ENCODE peak calls at places on chromosomes 4 and X, in six cellular contexts. One of them, this sample, is unnamed.

GRCh38 chr4:106996490-106996889 is 39.6 kb downstream of the DKK2 start:
- DNase-seq in upper lobe of left lung: no peak
- DNase-seq in A549: no peak
- DNase-seq in endothelial cell of umbilical vein: no peak
- DNase-seq in Peyer's patch: no peak
- DNase-seq in right lobe of liver: no peak
- DNase-seq in this sample: no peak

GRCh38 chr4:61275214-61275613 is 75.1 kb downstream of the ADGRL3 start:
- DNase-seq in right lobe of liver: no peak
- DNase-seq in A549: no peak
- DNase-seq in endothelial cell of umbilical vein: no peak
- DNase-seq in upper lobe of left lung: no peak
- DNase-seq in Peyer's patch: no peak
- DNase-seq in this sample: no peak

GRCh38 chr4:158170691-158171455 is 2.0 kb downstream of the GASK1B start:
- DNase-seq in upper lobe of left lung: peak; percentile 73
- DNase-seq in Peyer's patch: peak; percentile 88
- DNase-seq in right lobe of liver: peak; percentile 69
- DNase-seq in endothelial cell of umbilical vein: peak; percentile 89
- DNase-seq in A549: no peak
- DNase-seq in this sample: no peak

GRCh38 chrX:21691512-21692018 is 33.4 kb upstream of the KLHL34 start:
- DNase-seq in upper lobe of left lung: no peak
- DNase-seq in Peyer's patch: no peak
- DNase-seq in endothelial cell of umbilical vein: no peak
- DNase-seq in A549: no peak
- DNase-seq in right lobe of liver: no peak
- DNase-seq in this sample: no peak

GRCh38 chr4:5711479-5712184 is 631 bp downstream of the EVC start:
- DNase-seq in upper lobe of left lung: no peak
- DNase-seq in A549: peak; percentile 55
- DNase-seq in right lobe of liver: no peak
- DNase-seq in endothelial cell of umbilical vein: peak; percentile 43
- DNase-seq in Peyer's patch: no peak
- DNase-seq in this sample: no peak

GRCh38 chr4:15436515-15436914 is 8.7 kb downstream of the C1QTNF7 start:
- DNase-seq in endothelial cell of umbilical vein: peak; percentile 2
- DNase-seq in right lobe of liver: no peak
- DNase-seq in A549: no peak
- DNase-seq in upper lobe of left lung: no peak
- DNase-seq in Peyer's patch: no peak
- DNase-seq in this sample: no peak

GRCh38 chrX:95945528-95945927 is 739.1 kb upstream of the DIAPH2 start:
- DNase-seq in right lobe of liver: no peak
- DNase-seq in Peyer's patch: no peak
- DNase-seq in upper lobe of left lung: no peak
- DNase-seq in A549: no peak
- DNase-seq in endothelial cell of umbilical vein: peak; percentile 10
- DNase-seq in this sample: no peak

GRCh38 chr4:13933163-13933562 is 305.6 kb upstream of the BOD1L1 start:
- DNase-seq in A549: no peak
- DNase-seq in right lobe of liver: no peak
- DNase-seq in Peyer's patch: no peak
- DNase-seq in upper lobe of left lung: no peak
- DNase-seq in endothelial cell of umbilical vein: no peak
- DNase-seq in this sample: no peak

GRCh38 chrX:102765217-102765616 is 44.7 kb downstream of the GPRASP3 start:
- DNase-seq in Peyer's patch: no peak
- DNase-seq in endothelial cell of umbilical vein: peak; percentile 95
- DNase-seq in A549: peak; percentile 4
- DNase-seq in right lobe of liver: no peak
- DNase-seq in upper lobe of left lung: no peak
- DNase-seq in this sample: no peak

GRCh38 chr4:27081675-27082579 is 221.3 kb downstream of the STIM2 start:
- DNase-seq in endothelial cell of umbilical vein: no peak
- DNase-seq in upper lobe of left lung: no peak
- DNase-seq in A549: no peak
- DNase-seq in Peyer's patch: no peak
- DNase-seq in right lobe of liver: no peak
- DNase-seq in this sample: no peak

GRCh38 chr4:5980436-5981155 is 37.6 kb downstream of the C4orf50 start:
- DNase-seq in upper lobe of left lung: no peak
- DNase-seq in right lobe of liver: no peak
- DNase-seq in endothelial cell of umbilical vein: no peak
- DNase-seq in A549: peak; percentile 14
- DNase-seq in Peyer's patch: no peak
- DNase-seq in this sample: no peak

GRCh38 chr4:153497091-153497531 is 31.0 kb downstream of the TMEM131L start:
- DNase-seq in Peyer's patch: no peak
- DNase-seq in upper lobe of left lung: no peak
- DNase-seq in A549: peak; percentile 3
- DNase-seq in endothelial cell of umbilical vein: peak; percentile 43
- DNase-seq in right lobe of liver: no peak
- DNase-seq in this sample: no peak

GRCh38 chr4:113003841-113004240 is 45.6 kb upstream of the ANK2 start:
- DNase-seq in endothelial cell of umbilical vein: no peak
- DNase-seq in upper lobe of left lung: no peak
- DNase-seq in A549: no peak
- DNase-seq in Peyer's patch: no peak
- DNase-seq in right lobe of liver: no peak
- DNase-seq in this sample: no peak

GRCh38 chrX:34300871-34301270 is 168.8 kb upstream of the FAM47A start:
- DNase-seq in Peyer's patch: no peak
- DNase-seq in A549: peak; percentile 53
- DNase-seq in endothelial cell of umbilical vein: peak; percentile 69
- DNase-seq in right lobe of liver: no peak
- DNase-seq in upper lobe of left lung: no peak
- DNase-seq in this sample: no peak

GRCh38 chrX:40207626-40208025 is 109.9 kb upstream of the BCOR start:
- DNase-seq in A549: no peak
- DNase-seq in Peyer's patch: no peak
- DNase-seq in right lobe of liver: no peak
- DNase-seq in upper lobe of left lung: no peak
- DNase-seq in endothelial cell of umbilical vein: no peak
- DNase-seq in this sample: no peak

GRCh38 chrX:7941390-7942042 is 14.3 kb upstream of the PNPLA4 start:
- DNase-seq in Peyer's patch: no peak
- DNase-seq in A549: peak; percentile 11
- DNase-seq in endothelial cell of umbilical vein: peak; percentile 14
- DNase-seq in right lobe of liver: no peak
- DNase-seq in upper lobe of left lung: no peak
- DNase-seq in this sample: no peak

GRCh38 chr4:8915201-8916200 is 43.9 kb upstream of the HMX1 start:
- DNase-seq in upper lobe of left lung: peak; percentile 55
- DNase-seq in Peyer's patch: no peak
- DNase-seq in right lobe of liver: no peak
- DNase-seq in A549: no peak
- DNase-seq in endothelial cell of umbilical vein: no peak
- DNase-seq in this sample: peak; percentile 78

GRCh38 chr4:67684839-67685531 is 16.0 kb downstream of the UBA6 start:
- DNase-seq in A549: no peak
- DNase-seq in right lobe of liver: no peak
- DNase-seq in upper lobe of left lung: no peak
- DNase-seq in endothelial cell of umbilical vein: no peak
- DNase-seq in Peyer's patch: no peak
- DNase-seq in this sample: no peak

GRCh38 chrX:122094611-122095010 is 1047.2 kb downstream of the GLUD2 start:
- DNase-seq in A549: no peak
- DNase-seq in endothelial cell of umbilical vein: no peak
- DNase-seq in upper lobe of left lung: no peak
- DNase-seq in Peyer's patch: no peak
- DNase-seq in right lobe of liver: no peak
- DNase-seq in this sample: no peak

GRCh38 chr4:123652501-123652900 is 255.9 kb downstream of the SPRY1 start:
- DNase-seq in A549: no peak
- DNase-seq in Peyer's patch: no peak
- DNase-seq in upper lobe of left lung: no peak
- DNase-seq in right lobe of liver: no peak
- DNase-seq in endothelial cell of umbilical vein: peak; percentile 65
- DNase-seq in this sample: no peak
- H3K4me1 ChIP-seq in A549: peaks cover 25% of the 10 kb centered on the region
- H3K4me1 ChIP-seq in Peyer's patch: no peaks in the 10 kb centered on the region
- H3K4me1 ChIP-seq in upper lobe of left lung: peaks cover 13% of the 10 kb centered on the region
- H3K4me1 ChIP-seq in right lobe of liver: no peaks in the 10 kb centered on the region
- H3K4me1 ChIP-seq in endothelial cell of umbilical vein: no peaks in the 10 kb centered on the region
- H3K4me1 ChIP-seq in this sample: peaks cover 38% of the 10 kb centered on the region

GRCh38 chr4:185535818-185536729 is 767 bp upstream of the PDLIM3 start:
- DNase-seq in right lobe of liver: no peak
- DNase-seq in endothelial cell of umbilical vein: peak; percentile 17
- DNase-seq in A549: no peak
- DNase-seq in Peyer's patch: no peak
- DNase-seq in upper lobe of left lung: no peak
- DNase-seq in this sample: no peak

GRCh38 chr4:185532327-185532726 is 3.0 kb downstream of the PDLIM3 start:
- DNase-seq in endothelial cell of umbilical vein: no peak
- DNase-seq in Peyer's patch: no peak
- DNase-seq in right lobe of liver: no peak
- DNase-seq in upper lobe of left lung: no peak
- DNase-seq in A549: no peak
- DNase-seq in this sample: no peak

GRCh38 chr4:185534534-185534849 is 815 bp downstream of the PDLIM3 start:
- DNase-seq in right lobe of liver: no peak
- DNase-seq in Peyer's patch: no peak
- DNase-seq in A549: no peak
- DNase-seq in upper lobe of left lung: no peak
- DNase-seq in endothelial cell of umbilical vein: peak; percentile 42
- DNase-seq in this sample: no peak

GRCh38 chr4:185534850-185535761 is at the start of gene PDLIM3:
- DNase-seq in right lobe of liver: peak; percentile 76
- DNase-seq in A549: no peak
- DNase-seq in upper lobe of left lung: peak; percentile 93
- DNase-seq in endothelial cell of umbilical vein: peak; percentile 65
- DNase-seq in Peyer's patch: peak; percentile 67
- DNase-seq in this sample: no peak

GRCh38 chr4:185532795-185533324 is 2.4 kb downstream of the PDLIM3 start:
- DNase-seq in Peyer's patch: no peak
- DNase-seq in right lobe of liver: no peak
- DNase-seq in A549: no peak
- DNase-seq in endothelial cell of umbilical vein: no peak
- DNase-seq in upper lobe of left lung: no peak
- DNase-seq in this sample: no peak
- TF ChIP-seq POLR2A in Peyer's patch: no peak
- TF ChIP-seq POLR2A in right lobe of liver: no peak
- TF ChIP-seq POLR2A in A549: no peak
- TF ChIP-seq POLR2A in endothelial cell of umbilical vein: no peak
- TF ChIP-seq POLR2A in upper lobe of left lung: no peak
- TF ChIP-seq POLR2A in this sample: no peak

GRCh38 chrX:129760981-129761380 is 18.8 kb upstream of the SASH3 start:
- DNase-seq in A549: no peak
- DNase-seq in Peyer's patch: no peak
- DNase-seq in endothelial cell of umbilical vein: no peak
- DNase-seq in upper lobe of left lung: no peak
- DNase-seq in right lobe of liver: no peak
- DNase-seq in this sample: no peak

GRCh38 chrX:129762448-129762847 is 17.3 kb upstream of the SASH3 start:
- DNase-seq in A549: no peak
- DNase-seq in Peyer's patch: no peak
- DNase-seq in right lobe of liver: no peak
- DNase-seq in endothelial cell of umbilical vein: no peak
- DNase-seq in upper lobe of left lung: no peak
- DNase-seq in this sample: no peak

GRCh38 chrX:129760155-129760554 is 19.6 kb upstream of the SASH3 start:
- DNase-seq in right lobe of liver: no peak
- DNase-seq in endothelial cell of umbilical vein: no peak
- DNase-seq in Peyer's patch: no peak
- DNase-seq in A549: no peak
- DNase-seq in upper lobe of left lung: no peak
- DNase-seq in this sample: no peak

GRCh38 chrX:129761596-129761995 is 18.2 kb upstream of the SASH3 start:
- DNase-seq in A549: no peak
- DNase-seq in endothelial cell of umbilical vein: no peak
- DNase-seq in Peyer's patch: no peak
- DNase-seq in right lobe of liver: no peak
- DNase-seq in upper lobe of left lung: no peak
- DNase-seq in this sample: no peak

DNA sequence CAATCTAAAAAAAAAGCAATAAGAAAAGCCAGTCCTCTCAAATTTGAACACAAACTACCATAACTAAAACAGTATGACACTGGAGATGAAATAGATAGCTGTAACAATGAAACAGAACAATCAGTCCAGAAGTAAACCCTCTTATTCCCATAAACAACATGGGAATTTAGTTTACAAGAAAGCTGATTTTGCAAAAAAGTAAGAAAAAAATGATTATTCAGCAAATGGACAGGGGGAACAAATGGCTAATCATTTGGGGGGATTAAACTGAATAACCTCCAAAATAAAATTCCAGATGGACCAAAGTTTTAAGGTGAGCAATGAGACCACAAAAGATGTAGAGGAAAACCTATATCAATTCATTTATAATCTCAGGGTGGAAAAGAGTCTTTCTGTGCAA is 16.1 kb upstream of the SASH3 start:
- DNase-seq in upper lobe of left lung: no peak
- DNase-seq in right lobe of liver: no peak
- DNase-seq in A549: no peak
- DNase-seq in Peyer's patch: no peak
- DNase-seq in endothelial cell of umbilical vein: no peak
- DNase-seq in this sample: no peak
- H3K4me1 ChIP-seq in upper lobe of left lung: peaks cover 7% of the 10 kb centered on the region
- H3K4me1 ChIP-seq in right lobe of liver: no peaks in the 10 kb centered on the region
- H3K4me1 ChIP-seq in A549: no peaks in the 10 kb centered on the region
- H3K4me1 ChIP-seq in Peyer's patch: no peaks in the 10 kb centered on the region
- H3K4me1 ChIP-seq in endothelial cell of umbilical vein: no peaks in the 10 kb centered on the region
- H3K4me1 ChIP-seq in this sample: no peaks in the 10 kb centered on the region

GRCh38 chr4:39664828-39665731 is 26.4 kb upstream of the SMIM14 start:
- DNase-seq in endothelial cell of umbilical vein: no peak
- DNase-seq in Peyer's patch: no peak
- DNase-seq in right lobe of liver: no peak
- DNase-seq in A549: peak; percentile 32
- DNase-seq in upper lobe of left lung: no peak
- DNase-seq in this sample: no peak
- TF ChIP-seq POLR2A in endothelial cell of umbilical vein: no peak
- TF ChIP-seq POLR2A in Peyer's patch: no peak
- TF ChIP-seq POLR2A in right lobe of liver: no peak
- TF ChIP-seq POLR2A in A549: no peak
- TF ChIP-seq POLR2A in upper lobe of left lung: no peak
- TF ChIP-seq POLR2A in this sample: no peak

GRCh38 chrX:48942895-48943294 is 14.5 kb downstream of the OTUD5 start:
- DNase-seq in A549: no peak
- DNase-seq in endothelial cell of umbilical vein: no peak
- DNase-seq in Peyer's patch: no peak
- DNase-seq in upper lobe of left lung: no peak
- DNase-seq in right lobe of liver: no peak
- DNase-seq in this sample: no peak

GRCh38 chrX:48948589-48948988 is 8.8 kb downstream of the OTUD5 start:
- DNase-seq in endothelial cell of umbilical vein: no peak
- DNase-seq in upper lobe of left lung: no peak
- DNase-seq in A549: no peak
- DNase-seq in Peyer's patch: no peak
- DNase-seq in right lobe of liver: no peak
- DNase-seq in this sample: no peak

GRCh38 chrX:48940404-48940955 is 16.9 kb downstream of the OTUD5 start:
- DNase-seq in endothelial cell of umbilical vein: no peak
- DNase-seq in A549: no peak
- DNase-seq in right lobe of liver: no peak
- DNase-seq in Peyer's patch: no peak
- DNase-seq in upper lobe of left lung: no peak
- DNase-seq in this sample: no peak

GRCh38 chrX:48945517-48946348 is 11.7 kb downstream of the OTUD5 start:
- DNase-seq in A549: peak; percentile 61
- DNase-seq in endothelial cell of umbilical vein: peak; percentile 32
- DNase-seq in Peyer's patch: no peak
- DNase-seq in right lobe of liver: peak; percentile 54
- DNase-seq in upper lobe of left lung: no peak
- DNase-seq in this sample: no peak
- H3K4me1 ChIP-seq in A549: no peaks in the 10 kb centered on the region
- H3K4me1 ChIP-seq in endothelial cell of umbilical vein: no peaks in the 10 kb centered on the region
- H3K4me1 ChIP-seq in Peyer's patch: no peaks in the 10 kb centered on the region
- H3K4me1 ChIP-seq in right lobe of liver: no peaks in the 10 kb centered on the region
- H3K4me1 ChIP-seq in upper lobe of left lung: peaks cover 29% of the 10 kb centered on the region
- H3K4me1 ChIP-seq in this sample: peaks cover 22% of the 10 kb centered on the region

GRCh38 chrX:66021407-66021757 is 18.5 kb downstream of the VSIG4 start:
- DNase-seq in upper lobe of left lung: no peak
- DNase-seq in Peyer's patch: no peak
- DNase-seq in right lobe of liver: no peak
- DNase-seq in endothelial cell of umbilical vein: no peak
- DNase-seq in A549: no peak
- DNase-seq in this sample: no peak
- TF ChIP-seq POLR2A in upper lobe of left lung: no peak
- TF ChIP-seq POLR2A in Peyer's patch: no peak
- TF ChIP-seq POLR2A in right lobe of liver: no peak
- TF ChIP-seq POLR2A in endothelial cell of umbilical vein: no peak
- TF ChIP-seq POLR2A in A549: no peak
- TF ChIP-seq POLR2A in this sample: no peak